ENCODE peak calls at places on chromosomes 11 and 22, in seven cellular contexts. R is PC-3, L is vagina, H is testis, G is heart left ventricle, E is bronchial epithelial cell, P is gastrocnemius medialis. X is an unnamed sample. For H3K27me3, the result is how much of the 10 kb centered on the place peaks cover.

GRCh38 chr11:82747471-82747870 is 13.8 kb upstream of the FAM181B start:
- DNase-seq in R (no peak), L (no peak), H (no peak), G (no peak), E (peak), P (no peak), X (no peak)

GRCh38 chr11:102495161-102496042 is 35.1 kb downstream of the MMP7 start:
- DNase-seq in R (peak), L (no peak), H (peak), G (peak), E (peak), P (no peak), X (no peak)

GRCh38 chr11:64566042-64566914 is 24.7 kb upstream of the SLC22A12 start:
- DNase-seq in R (peak), L (peak), H (peak), G (no peak), E (peak), P (no peak), X (no peak)

GRCh38 chr11:107157146-107157808 is 139.0 kb upstream of the GUCY1A2 start:
- DNase-seq in R (no peak), L (no peak), H (no peak), G (no peak), E (no peak), P (no peak), X (no peak)

GRCh38 chr22:35614404-35614803 is 2.7 kb downstream of the MB start:
- DNase-seq in R (no peak), L (no peak), H (no peak), G (no peak), E (no peak), P (no peak), X (no peak)

GRCh38 chr22:37711490-37711889 is 14.6 kb downstream of the TRIOBP start:
- DNase-seq in R (no peak), L (no peak), H (no peak), G (no peak), E (no peak), P (no peak), X (no peak)

GRCh38 chr22:37425800-37426531 is 1.3 kb downstream of the ELFN2 start:
- DNase-seq in R (no peak), L (no peak), H (no peak), G (no peak), E (no peak), P (no peak), X (no peak)

GRCh38 chr11:16967347-16967662 is 46.9 kb downstream of the PLEKHA7 start:
- DNase-seq in R (no peak), L (no peak), H (no peak), G (no peak), E (no peak), P (no peak), X (no peak)

GRCh38 chr11:63574856-63575602 is 11.8 kb upstream of the PLAAT2 start:
- DNase-seq in R (no peak), L (no peak), H (peak), G (no peak), E (peak), P (peak), X (no peak)

GRCh38 chr11:111585371-111585770 is 16.9 kb upstream of the SIK2 start:
- DNase-seq in R (peak), L (no peak), H (no peak), G (no peak), E (peak), P (no peak), X (no peak)

GRCh38 chr11:61489833-61490585 is 18.5 kb upstream of the LRRC10B start:
- DNase-seq in R (peak), L (no peak), H (peak), G (peak), E (no peak), P (no peak), X (no peak)

GRCh38 chr22:47357493-47357892 is 595.0 kb downstream of the TBC1D22A start:
- DNase-seq in R (no peak), L (no peak), H (peak), G (no peak), E (no peak), P (no peak), X (no peak)

GRCh38 chr11:133506551-133507094 is 25.7 kb downstream of the OPCML start:
- DNase-seq in R (no peak), L (no peak), H (peak), G (no peak), E (no peak), P (no peak), X (no peak)

GRCh38 chr22:31244044-31244942 is 32.2 kb downstream of the LIMK2 start:
- DNase-seq in R (peak), L (no peak), H (no peak), G (no peak), E (peak), P (peak), X (no peak)

GRCh38 chr22:24697671-24698082 is 76.8 kb downstream of the PIWIL3 start:
- DNase-seq in R (no peak), L (no peak), H (no peak), G (no peak), E (peak), P (peak), X (no peak)

GRCh38 chr22:47250995-47251765 is 488.7 kb downstream of the TBC1D22A start:
- DNase-seq in R (no peak), L (peak), H (no peak), G (no peak), E (no peak), P (no peak), X (no peak)

GRCh38 chr11:34997872-34998548 is 81.6 kb downstream of the PDHX start:
- DNase-seq in R (peak), L (no peak), H (no peak), G (no peak), E (peak), P (no peak), X (no peak)

GRCh38 chr11:133708547-133709051 is 136.7 kb downstream of the SPATA19 start:
- DNase-seq in R (no peak), L (peak), H (no peak), G (no peak), E (no peak), P (no peak), X (no peak)

GRCh38 chr22:46983046-46983445 is 220.6 kb downstream of the TBC1D22A start:
- DNase-seq in R (no peak), L (no peak), H (no peak), G (no peak), E (no peak), P (no peak), X (no peak)

GRCh38 chr11:67276821-67277230 is 10.6 kb downstream of the GRK2 start:
- DNase-seq in R (no peak), L (no peak), H (no peak), G (peak), E (no peak), P (no peak), X (peak)

GRCh38 chr11:108906329-108906728 is 241.5 kb downstream of the DDX10 start:
- DNase-seq in R (peak), L (no peak), H (no peak), G (no peak), E (peak), P (no peak), X (no peak)

GRCh38 chr11:124676386-124676785 is 2.7 kb downstream of the SPA17 start:
- DNase-seq in R (no peak), L (no peak), H (no peak), G (peak), E (peak), P (no peak), X (no peak)

GRCh38 chr22:43409800-43410199 is 2.0 kb upstream of the MPPED1 start:
- DNase-seq in R (no peak), L (no peak), H (no peak), G (no peak), E (no peak), P (no peak), X (no peak)

GRCh38 chr22:43412808-43413785 is 1.3 kb downstream of the MPPED1 start:
- DNase-seq in R (no peak), L (no peak), H (peak), G (no peak), E (no peak), P (no peak), X (no peak)

GRCh38 chr22:43413826-43414225 is 2.0 kb downstream of the MPPED1 start:
- DNase-seq in R (no peak), L (no peak), H (no peak), G (no peak), E (no peak), P (no peak), X (no peak)

GRCh38 chr22:43411040-43411919 is 534 bp upstream of the MPPED1 start:
- DNase-seq in R (no peak), L (no peak), H (no peak), G (no peak), E (no peak), P (no peak), X (no peak)

GRCh38 chr22:43411981-43412807 is at the start of gene MPPED1:
- DNase-seq in R (no peak), L (no peak), H (no peak), G (no peak), E (no peak), P (no peak), X (no peak)
- H3K27me3 ChIP-seq in R (half or more), L (under half), H (under half), G (under half), E (half or more), P (under half), X (under half)

GRCh38 chr22:43370045-43370444 is 26.9 kb upstream of the SCUBE1 start:
- DNase-seq in R (no peak), L (no peak), H (no peak), G (no peak), E (no peak), P (no peak), X (no peak)
- H3K27me3 ChIP-seq in R (under half), L (under half), H (under half), G (under half), E (under half), P (under half), X (under half)

GRCh38 chr22:22230438-22230837 is 14.1 kb upstream of the VPREB1 start:
- DNase-seq in R (no peak), L (no peak), H (no peak), G (no peak), E (no peak), P (no peak), X (no peak)
- H3K27me3 ChIP-seq in R (under half), L (under half), H (under half), G (under half), E (under half), P (under half), X (under half)

GRCh38 chr11:20160425-20161229 is at the start of gene DBX1:
- DNase-seq in R (no peak), L (no peak), H (no peak), G (no peak), E (no peak), P (no peak), X (no peak)
- H3K27me3 ChIP-seq in R (half or more), L (under half), H (under half), G (half or more), E (half or more), P (half or more), X (half or more)

GRCh38 chr11:72243173-72243566 is 806 bp downstream of the PHOX2A start:
- DNase-seq in R (no peak), L (no peak), H (no peak), G (no peak), E (no peak), P (no peak), X (no peak)

GRCh38 chr11:72245232-72245816 is 1.3 kb upstream of the PHOX2A start:
- DNase-seq in R (no peak), L (no peak), H (no peak), G (no peak), E (no peak), P (no peak), X (no peak)

GRCh38 chr11:72242141-72242540 is 1.8 kb downstream of the PHOX2A start:
- DNase-seq in R (no peak), L (no peak), H (no peak), G (no peak), E (no peak), P (no peak), X (no peak)

GRCh38 chr11:72243567-72244316 is at the start of gene PHOX2A:
- DNase-seq in R (no peak), L (no peak), H (no peak), G (no peak), E (no peak), P (no peak), X (no peak)

DNA sequence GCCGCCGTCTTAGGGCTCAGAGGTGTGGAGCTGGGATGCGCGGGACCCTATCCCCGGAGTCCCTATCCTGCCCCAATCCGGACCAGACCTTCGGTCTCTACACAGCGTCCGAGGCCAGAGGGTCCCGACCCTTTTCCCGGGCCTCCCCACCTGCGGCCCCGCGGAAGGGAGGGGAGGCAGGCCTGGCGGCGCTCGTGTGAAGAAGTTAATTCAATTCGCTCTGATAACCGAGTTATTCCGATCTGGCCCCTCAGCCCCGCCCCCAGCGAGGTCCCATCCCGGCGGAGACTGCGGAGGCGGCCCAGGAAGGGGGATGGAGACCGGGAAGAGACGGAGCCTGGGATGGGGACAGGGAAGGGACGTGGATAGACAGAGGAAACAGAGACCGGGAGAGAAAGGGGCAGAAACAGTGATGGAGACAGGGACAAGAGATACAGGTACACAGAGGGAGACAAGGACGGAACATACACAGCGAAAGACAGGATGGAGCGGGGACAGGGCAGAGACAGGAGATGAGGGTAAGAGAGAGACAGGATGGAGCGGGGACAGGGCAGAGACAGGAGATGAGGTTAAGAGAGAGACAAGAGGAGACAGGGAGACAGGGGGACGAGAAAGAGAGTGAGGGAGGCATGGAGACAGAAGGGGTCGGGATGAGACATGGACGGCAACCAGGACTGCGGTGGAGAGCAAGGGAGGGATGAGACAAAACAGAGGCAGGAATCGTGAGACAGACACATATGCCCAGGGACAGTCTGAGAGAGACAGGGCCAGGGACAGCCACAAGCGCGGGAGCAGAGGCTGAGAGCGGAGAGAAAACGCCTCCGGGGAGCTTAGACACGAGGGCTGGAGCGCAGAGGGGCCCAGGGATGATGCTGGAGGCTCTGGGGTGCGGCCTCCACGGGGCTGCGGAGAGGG is 598 bp upstream of the PHOX2A start:
- DNase-seq in R (no peak), L (no peak), H (no peak), G (no peak), E (no peak), P (no peak), X (no peak)
- H3K27me3 ChIP-seq in R (under half), L (under half), H (under half), G (half or more), E (half or more), P (half or more), X (half or more)

DNA sequence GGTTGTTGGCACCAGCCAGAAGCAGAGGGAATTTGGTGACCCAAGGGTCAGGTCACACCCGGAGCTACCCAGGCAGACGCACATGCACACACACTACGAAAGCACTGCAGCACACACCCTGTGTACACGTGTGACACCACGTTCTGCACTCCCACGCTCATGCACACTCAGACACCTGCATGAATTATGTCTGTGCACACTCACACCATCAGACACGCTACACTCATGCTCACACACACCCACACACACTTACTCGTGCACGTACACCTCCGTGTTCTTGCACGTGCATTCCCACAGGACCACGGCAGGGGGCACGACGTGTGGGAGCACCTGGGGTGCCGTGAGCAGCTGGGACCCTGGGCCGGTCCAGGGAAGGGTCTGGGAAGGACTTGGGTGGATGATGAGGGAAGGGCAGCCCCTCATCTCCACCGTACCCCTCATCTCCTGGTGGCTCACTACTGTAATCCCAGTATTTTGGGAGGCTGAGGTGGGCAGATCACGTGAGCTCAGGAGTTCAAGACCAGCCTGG is 20.8 kb upstream of the GAL start:
- DNase-seq in R (no peak), L (no peak), H (no peak), G (no peak), E (no peak), P (no peak), X (no peak)
- H3K27me3 ChIP-seq in R (under half), L (under half), H (under half), G (under half), E (under half), P (under half), X (under half)

GRCh38 chr11:69888671-69889076 is 69.5 kb upstream of the FGF3 start:
- DNase-seq in R (peak), L (no peak), H (peak), G (peak), E (peak), P (peak), X (peak)
- H3K27me3 ChIP-seq in R (under half), L (under half), H (under half), G (under half), E (under half), P (under half), X (under half)

GRCh38 chr22:49269371-49269770 is 558.3 kb downstream of the BRD1 start:
- DNase-seq in R (no peak), L (no peak), H (no peak), G (no peak), E (no peak), P (no peak), X (no peak)
- H3K27me3 ChIP-seq in R (under half), L (under half), H (under half), G (under half), E (under half), P (under half), X (under half)

GRCh38 chr22:22884010-22884887 is 3.4 kb upstream of the IGLL5 start:
- DNase-seq in R (peak), L (peak), H (peak), G (peak), E (peak), P (peak), X (peak)
- H3K27me3 ChIP-seq in R (under half), L (under half), H (under half), G (under half), E (under half), P (under half), X (under half)

GRCh38 chr11:31816467-31817053 is 5.4 kb upstream of the PAX6 start:
- DNase-seq in R (no peak), L (no peak), H (no peak), G (no peak), E (no peak), P (no peak), X (no peak)

GRCh38 chr11:31817054-31817620 is 6.0 kb upstream of the PAX6 start:
- DNase-seq in R (no peak), L (no peak), H (no peak), G (no peak), E (no peak), P (no peak), X (no peak)

GRCh38 chr11:31818874-31819331 is 7.8 kb upstream of the PAX6 start:
- DNase-seq in R (no peak), L (peak), H (no peak), G (no peak), E (no peak), P (no peak), X (no peak)

GRCh38 chr11:31819533-31820437 is 8.7 kb upstream of the PAX6 start:
- DNase-seq in R (no peak), L (no peak), H (no peak), G (no peak), E (no peak), P (no peak), X (no peak)

GRCh38 chr11:31817621-31818493 is 6.7 kb upstream of the PAX6 start:
- DNase-seq in R (no peak), L (no peak), H (peak), G (no peak), E (no peak), P (no peak), X (no peak)
- H3K27me3 ChIP-seq in R (under half), L (under half), H (under half), G (half or more), E (half or more), P (half or more), X (half or more)